ENCODE peak calls at places on chromosomes 3 and 15, in five cellular contexts. X is ovary, P is lower lobe of right lung, D is tibial artery, L is left ventricle myocardium inferior. F is an unnamed sample.

GRCh38 chr15:92808611-92809063 is 91.5 kb upstream of the CHD2 start:
- DNase-seq in X (peak; percentile 59), P (peak; percentile 74), D (no peak), L (peak; percentile 51), F (no peak)

GRCh38 chr3:4359805-4360502 is 56.8 kb downstream of the SETMAR start:
- DNase-seq in X (no peak), P (no peak), D (no peak), L (no peak), F (no peak)

GRCh38 chr3:17800232-17800631 is 57.8 kb upstream of the TBC1D5 start:
- DNase-seq in X (no peak), P (no peak), D (no peak), L (no peak), F (no peak)

GRCh38 chr3:14475601-14476000 is 64.5 kb downstream of the GRIP2 start:
- DNase-seq in X (no peak), P (no peak), D (no peak), L (no peak), F (no peak)

GRCh38 chr3:168029705-168030104 is 66.0 kb downstream of the GOLIM4 start:
- DNase-seq in X (no peak), P (no peak), D (no peak), L (no peak), F (no peak)

GRCh38 chr3:162945626-162946025 is 1449.0 kb downstream of the OTOL1 start:
- DNase-seq in X (no peak), P (no peak), D (no peak), L (no peak), F (no peak)

GRCh38 chr3:32626650-32627049 is 56.0 kb upstream of the DYNC1LI1 start:
- DNase-seq in X (no peak), P (no peak), D (no peak), L (no peak), F (no peak)

GRCh38 chr15:66955871-66956585 is 109.4 kb upstream of the SMAD3 start:
- DNase-seq in X (no peak), P (no peak), D (peak; percentile 34), L (no peak), F (no peak)

GRCh38 chr3:123281929-123282328 is 80.2 kb downstream of the SEC22A start:
- DNase-seq in X (no peak), P (no peak), D (peak; percentile 37), L (no peak), F (no peak)

GRCh38 chr3:115790759-115791158 is 167.4 kb downstream of the GAP43 start:
- DNase-seq in X (no peak), P (no peak), D (no peak), L (no peak), F (peak; percentile 82)

GRCh38 chr15:67100124-67100791 is 34.9 kb downstream of the SMAD3 start:
- DNase-seq in X (no peak), P (no peak), D (no peak), L (no peak), F (no peak)

GRCh38 chr3:194856296-194856695 is 170.6 kb downstream of the FAM43A start:
- DNase-seq in X (no peak), P (no peak), D (no peak), L (peak; percentile 77), F (no peak)

GRCh38 chr15:96622714-96623113 is 292.2 kb downstream of the NR2F2 start:
- DNase-seq in X (no peak), P (no peak), D (no peak), L (no peak), F (no peak)

GRCh38 chr3:94374439-94375161 is 311.7 kb downstream of the NSUN3 start:
- DNase-seq in X (no peak), P (no peak), D (no peak), L (no peak), F (no peak)

GRCh38 chr3:73614385-73614784 is 10.4 kb downstream of the PDZRN3 start:
- DNase-seq in X (peak; percentile 62), P (no peak), D (no peak), L (no peak), F (no peak)

GRCh38 chr15:58026051-58026450 is 39.5 kb downstream of the ALDH1A2 start:
- DNase-seq in X (no peak), P (no peak), D (no peak), L (no peak), F (no peak)

GRCh38 chr3:10357592-10358308 is 36.8 kb upstream of the SEC13 start:
- DNase-seq in X (no peak), P (peak; percentile 41), D (peak; percentile 83), L (no peak), F (peak; percentile 49)

GRCh38 chr3:122410639-122411038 is 5.2 kb downstream of the WDR5B start:
- DNase-seq in X (no peak), P (no peak), D (no peak), L (no peak), F (no peak)

GRCh38 chr3:76646921-76647562 is 392.9 kb upstream of the ROBO2 start:
- DNase-seq in X (no peak), P (no peak), D (no peak), L (no peak), F (no peak)

GRCh38 chr3:49006591-49007067 is 562 bp upstream of the WDR6 start:
- DNase-seq in X (peak; percentile 71), P (no peak), D (peak; percentile 85), L (peak; percentile 50), F (no peak)

GRCh38 chr3:117447419-117447818 is 737.8 kb downstream of the TUSC7 start:
- DNase-seq in X (no peak), P (no peak), D (no peak), L (no peak), F (no peak)

GRCh38 chr3:9902372-9903237 is at the start of gene IL17RE:
- DNase-seq in X (no peak), P (peak; percentile 76), D (peak; percentile 80), L (no peak), F (no peak)

GRCh38 chr3:12984023-12984823 is 89.0 kb downstream of the IQSEC1 start:
- DNase-seq in X (peak; percentile 31), P (no peak), D (peak; percentile 84), L (peak; percentile 64), F (no peak)

GRCh38 chr15:66841953-66842681 is 140.1 kb downstream of the SMAD6 start:
- DNase-seq in X (peak; percentile 91), P (peak; percentile 91), D (peak; percentile 97), L (peak; percentile 86), F (peak; percentile 75)

GRCh38 chr3:65483475-65483874 is 555.2 kb downstream of the MAGI1 start:
- DNase-seq in X (no peak), P (peak; percentile 63), D (peak; percentile 74), L (peak; percentile 74), F (no peak)

GRCh38 chr3:154684440-154684839 is 254.4 kb upstream of the GPR149 start:
- DNase-seq in X (no peak), P (no peak), D (no peak), L (no peak), F (no peak)

GRCh38 chr3:138782748-138783147 is 52.0 kb downstream of the PIK3CB start:
- DNase-seq in X (no peak), P (no peak), D (no peak), L (no peak), F (no peak)

GRCh38 chr3:104606812-104607211 is 759.9 kb upstream of the ALCAM start:
- DNase-seq in X (no peak), P (no peak), D (no peak), L (no peak), F (no peak)

GRCh38 chr3:104614564-104614963 is 752.1 kb upstream of the ALCAM start:
- DNase-seq in X (no peak), P (no peak), D (no peak), L (no peak), F (no peak)

GRCh38 chr3:104610730-104611652 is 755.7 kb upstream of the ALCAM start:
- DNase-seq in X (no peak), P (no peak), D (no peak), L (no peak), F (no peak)

GRCh38 chr3:104612218-104612617 is 754.5 kb upstream of the ALCAM start:
- DNase-seq in X (no peak), P (no peak), D (no peak), L (no peak), F (no peak)
- H3K27me3 ChIP-seq in X (no peaks in the 10 kb centered on the region), P (no peaks in the 10 kb centered on the region), D (no peaks in the 10 kb centered on the region), L (no peaks in the 10 kb centered on the region), F (no peaks in the 10 kb centered on the region)

GRCh38 chr3:69425249-69425648 is 39.4 kb upstream of the FRMD4B start:
- DNase-seq in X (no peak), P (no peak), D (no peak), L (no peak), F (no peak)

GRCh38 chr3:69426291-69426690 is 40.4 kb upstream of the FRMD4B start:
- DNase-seq in X (no peak), P (no peak), D (no peak), L (no peak), F (no peak)

GRCh38 chr3:69428657-69429255 is 42.9 kb upstream of the FRMD4B start:
- DNase-seq in X (no peak), P (no peak), D (no peak), L (no peak), F (no peak)

GRCh38 chr3:69423756-69424155 is 37.9 kb upstream of the FRMD4B start:
- DNase-seq in X (no peak), P (no peak), D (no peak), L (no peak), F (no peak)

DNA sequence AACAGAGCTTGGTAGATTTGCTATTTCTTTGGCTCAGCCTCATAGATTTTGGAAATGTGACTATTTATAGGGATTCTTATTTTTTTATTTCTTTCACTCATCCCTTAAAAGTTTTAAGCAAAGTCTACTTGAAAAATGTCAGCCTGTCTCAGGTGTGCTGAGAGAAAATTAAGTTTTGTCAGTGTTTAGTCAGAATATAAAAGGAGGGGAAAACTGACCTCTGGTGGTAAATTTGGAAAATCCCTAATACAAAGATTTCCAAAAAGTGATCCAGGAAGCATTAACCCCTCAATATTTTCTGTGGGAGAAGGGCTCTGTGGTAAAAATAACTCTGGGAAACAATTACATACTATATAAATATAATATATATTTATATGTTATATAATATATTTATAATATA is 41.0 kb upstream of the FRMD4B start:
- DNase-seq in X (no peak), P (no peak), D (no peak), L (no peak), F (no peak)
- TF ChIP-seq CTCF in X (no peak), P (peak; percentile 11), D (peak; percentile 11), L (peak; percentile 18), F (peak; percentile 11)

DNA sequence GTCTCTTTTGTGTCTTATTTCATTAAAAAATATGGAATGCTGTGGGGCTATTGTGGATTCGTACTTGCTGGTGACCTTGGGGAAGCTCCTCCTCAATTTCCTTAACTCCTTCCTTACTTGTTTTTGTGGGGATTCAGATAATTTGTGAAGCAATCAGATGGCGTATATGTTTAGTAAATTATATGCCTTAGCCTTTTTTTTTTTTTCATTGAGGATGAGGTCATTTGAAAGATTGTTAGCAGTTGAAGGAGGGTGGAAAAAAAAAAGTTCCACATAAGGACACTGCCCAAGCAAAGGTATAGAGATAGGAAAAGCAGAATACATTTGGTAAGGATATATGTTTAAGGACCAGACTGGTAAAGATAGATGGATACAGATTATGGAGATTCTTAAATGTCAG is 3.3 kb downstream of the RNF13 start:
- DNase-seq in X (no peak), P (no peak), D (no peak), L (no peak), F (no peak)
- H3K4me3 ChIP-seq in X (no peak overlapping the region), P (peak overlapping the region; percentile 84), D (no peak overlapping the region), L (peak overlapping the region; percentile 88), F (no peak overlapping the region)

DNA sequence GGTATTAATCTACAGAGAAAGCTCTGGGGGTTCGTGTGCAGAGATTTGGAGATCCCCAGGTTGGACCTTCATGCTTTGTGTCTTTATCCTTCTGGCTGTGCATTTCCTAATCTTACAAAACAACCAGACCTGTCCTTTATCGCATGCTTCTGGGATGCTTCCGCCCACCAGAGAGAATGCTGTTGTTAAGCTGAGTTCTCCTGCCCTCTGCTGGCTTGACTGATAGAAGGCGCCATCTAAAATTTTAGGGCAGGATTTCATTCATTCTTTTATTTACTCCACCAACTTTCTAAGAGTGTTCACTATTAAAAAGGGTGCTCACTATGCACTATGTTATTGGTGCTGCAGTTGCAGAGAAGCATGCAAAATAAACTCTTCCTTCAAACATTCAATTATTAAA is 8.7 kb upstream of the SST start:
- DNase-seq in X (peak; percentile 24), P (no peak), D (no peak), L (no peak), F (no peak)
- H3K27me3 ChIP-seq in X (no peaks in the 10 kb centered on the region), P (peaks cover 12% of the 10 kb centered on the region), D (peaks cover 14% of the 10 kb centered on the region), L (peaks cover 43% of the 10 kb centered on the region), F (peaks cover 2% of the 10 kb centered on the region)

F was measured in BJ.